ENCODE peak calls at places on chromosomes 12 and 14, in nine cellular contexts. Q is uterus; Z is cardiac muscle cell; N is CD4-positive, CD25-positive, alpha-beta regulatory T cell; W is ovary; H is Peyer's patch; U is sigmoid colon; P is AG04450; B is CD4-positive, alpha-beta memory T cell. Y is an unnamed sample.

GRCh38 chr12:132285991-132286681 is 43.3 kb downstream of the GALNT9 start:
- DNase-seq in Q (no peak), Z (peak), N (no peak), W (peak), H (peak), U (peak), P (peak), B (no peak), Y (peak)

GRCh38 chr12:127607146-127607725 is 659.7 kb upstream of the TMEM132C start:
- DNase-seq in Q (no peak), Z (no peak), N (no peak), W (no peak), H (no peak), U (no peak), P (no peak), B (no peak), Y (no peak)

GRCh38 chr14:74412753-74413152 is 13.3 kb downstream of the SYNDIG1L start:
- DNase-seq in Q (no peak), Z (no peak), N (no peak), W (no peak), H (no peak), U (no peak), P (no peak), B (no peak), Y (no peak)

GRCh38 chr14:93426750-93427149 is 4.0 kb upstream of the UNC79 start:
- DNase-seq in Q (no peak), Z (no peak), N (no peak), W (no peak), H (no peak), U (no peak), P (no peak), B (no peak), Y (no peak)

GRCh38 chr12:117007618-117008017 is 91.6 kb downstream of the TESC start:
- DNase-seq in Q (no peak), Z (no peak), N (no peak), W (no peak), H (no peak), U (no peak), P (no peak), B (no peak), Y (no peak)

GRCh38 chr14:77478796-77479195 is 19.8 kb downstream of the ISM2 start:
- DNase-seq in Q (no peak), Z (no peak), N (no peak), W (no peak), H (no peak), U (no peak), P (no peak), B (no peak), Y (no peak)

GRCh38 chr14:104820669-104821228 is 19.8 kb downstream of the ZBTB42 start:
- DNase-seq in Q (peak), Z (peak), N (no peak), W (peak), H (peak), U (peak), P (peak), B (no peak), Y (peak)

GRCh38 chr14:44384093-44384492 is 123.0 kb downstream of the FSCB start:
- DNase-seq in Q (no peak), Z (no peak), N (no peak), W (no peak), H (no peak), U (no peak), P (no peak), B (no peak), Y (no peak)

GRCh38 chr12:52175411-52176350 is 16.1 kb downstream of the KRT80 start:
- DNase-seq in Q (no peak), Z (peak), N (no peak), W (no peak), H (no peak), U (no peak), P (no peak), B (no peak), Y (peak)

GRCh38 chr14:65784574-65784973 is 372.0 kb downstream of the FUT8 start:
- DNase-seq in Q (no peak), Z (no peak), N (no peak), W (no peak), H (no peak), U (no peak), P (no peak), B (no peak), Y (no peak)

GRCh38 chr12:53825246-53826081 is 73.7 kb upstream of the CISTR start:
- DNase-seq in Q (no peak), Z (no peak), N (no peak), W (no peak), H (no peak), U (no peak), P (no peak), B (no peak), Y (no peak)

GRCh38 chr12:102300824-102301461 is 103.3 kb upstream of the PMCH start:
- DNase-seq in Q (no peak), Z (peak), N (no peak), W (no peak), H (no peak), U (no peak), P (no peak), B (no peak), Y (peak)

GRCh38 chr12:65308601-65309071 is 30.2 kb downstream of the MSRB3 start:
- DNase-seq in Q (peak), Z (peak), N (no peak), W (no peak), H (no peak), U (no peak), P (no peak), B (no peak), Y (peak)

GRCh38 chr12:71014180-71014785 is 93.7 kb upstream of the PTPRR start:
- DNase-seq in Q (no peak), Z (peak), N (no peak), W (no peak), H (no peak), U (no peak), P (no peak), B (no peak), Y (peak)

GRCh38 chr12:3206536-3207072 is 129.4 kb downstream of the TSPAN9 start:
- DNase-seq in Q (no peak), Z (no peak), N (no peak), W (no peak), H (no peak), U (no peak), P (no peak), B (no peak), Y (no peak)

GRCh38 chr14:70822706-70823185 is 13.4 kb upstream of the MAP3K9 start:
- DNase-seq in Q (no peak), Z (peak), N (no peak), W (peak), H (peak), U (no peak), P (no peak), B (no peak), Y (no peak)

GRCh38 chr12:122527478-122527944 is 462 bp downstream of the KNTC1 start:
- DNase-seq in Q (no peak), Z (no peak), N (peak), W (no peak), H (no peak), U (no peak), P (no peak), B (peak), Y (peak)

GRCh38 chr12:22340143-22340542 is 5.6 kb upstream of the ST8SIA1 start:
- DNase-seq in Q (no peak), Z (no peak), N (no peak), W (no peak), H (no peak), U (no peak), P (no peak), B (no peak), Y (no peak)

GRCh38 chr12:46524778-46525177 is 152.2 kb upstream of the SLC38A2 start:
- DNase-seq in Q (peak), Z (peak), N (no peak), W (peak), H (no peak), U (peak), P (peak), B (no peak), Y (peak)

GRCh38 chr14:101402936-101403660 is 158.2 kb upstream of the DIO3 start:
- DNase-seq in Q (no peak), Z (peak), N (no peak), W (peak), H (no peak), U (no peak), P (no peak), B (no peak), Y (no peak)

GRCh38 chr12:113683566-113683965 is 211.9 kb upstream of the LHX5 start:
- DNase-seq in Q (no peak), Z (no peak), N (no peak), W (no peak), H (no peak), U (no peak), P (no peak), B (no peak), Y (no peak)

GRCh38 chr12:26963413-26963812 is 25.1 kb downstream of the FGFR1OP2 start:
- DNase-seq in Q (no peak), Z (peak), N (no peak), W (no peak), H (no peak), U (no peak), P (no peak), B (no peak), Y (no peak)

GRCh38 chr12:24133385-24133784 is 183.9 kb upstream of the SOX5 start:
- DNase-seq in Q (no peak), Z (no peak), N (no peak), W (no peak), H (no peak), U (no peak), P (no peak), B (no peak), Y (no peak)

GRCh38 chr12:64608901-64609542 is 1.3 kb upstream of the RASSF3 start:
- DNase-seq in Q (peak), Z (peak), N (peak), W (no peak), H (peak), U (no peak), P (no peak), B (peak), Y (peak)

GRCh38 chr12:52063986-52064649 is 5.7 kb upstream of the ATG101 start:
- DNase-seq in Q (no peak), Z (peak), N (no peak), W (peak), H (no peak), U (peak), P (peak), B (no peak), Y (peak)

GRCh38 chr14:24941719-24942118 is 108.2 kb downstream of the STXBP6 start:
- DNase-seq in Q (no peak), Z (no peak), N (no peak), W (no peak), H (no peak), U (no peak), P (no peak), B (no peak), Y (no peak)

GRCh38 chr14:25516838-25517237 is 466.9 kb upstream of the STXBP6 start:
- DNase-seq in Q (no peak), Z (no peak), N (no peak), W (no peak), H (no peak), U (no peak), P (no peak), B (no peak), Y (no peak)

DNA sequence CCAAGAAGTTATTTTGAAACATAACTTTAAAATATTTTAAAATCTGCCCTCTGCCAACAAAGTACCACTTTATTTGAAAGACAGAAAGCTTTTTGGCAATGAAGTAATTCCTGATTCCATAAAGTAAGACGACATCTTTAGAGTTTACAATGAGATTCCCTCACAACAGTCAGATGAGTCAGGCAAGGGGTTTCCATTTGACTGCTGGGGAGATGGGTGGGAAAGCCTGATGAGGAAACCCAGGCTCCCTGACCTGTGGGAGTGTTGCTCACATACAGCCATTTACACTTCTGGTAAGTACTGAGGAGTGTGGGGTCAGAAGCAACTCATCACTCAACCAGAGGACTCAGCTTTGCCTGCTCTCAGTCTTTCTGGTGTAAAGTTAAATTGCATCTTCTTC is 10.2 kb downstream of the KITLG start:
- DNase-seq in Q (peak), Z (peak), N (no peak), W (no peak), H (no peak), U (no peak), P (no peak), B (no peak), Y (peak)
- H3K27ac ChIP-seq in Q (peak), Z (no peak), N (no peak), W (no peak), H (no peak), U (no peak), P (no peak), B (no peak), Y (no peak)

DNA sequence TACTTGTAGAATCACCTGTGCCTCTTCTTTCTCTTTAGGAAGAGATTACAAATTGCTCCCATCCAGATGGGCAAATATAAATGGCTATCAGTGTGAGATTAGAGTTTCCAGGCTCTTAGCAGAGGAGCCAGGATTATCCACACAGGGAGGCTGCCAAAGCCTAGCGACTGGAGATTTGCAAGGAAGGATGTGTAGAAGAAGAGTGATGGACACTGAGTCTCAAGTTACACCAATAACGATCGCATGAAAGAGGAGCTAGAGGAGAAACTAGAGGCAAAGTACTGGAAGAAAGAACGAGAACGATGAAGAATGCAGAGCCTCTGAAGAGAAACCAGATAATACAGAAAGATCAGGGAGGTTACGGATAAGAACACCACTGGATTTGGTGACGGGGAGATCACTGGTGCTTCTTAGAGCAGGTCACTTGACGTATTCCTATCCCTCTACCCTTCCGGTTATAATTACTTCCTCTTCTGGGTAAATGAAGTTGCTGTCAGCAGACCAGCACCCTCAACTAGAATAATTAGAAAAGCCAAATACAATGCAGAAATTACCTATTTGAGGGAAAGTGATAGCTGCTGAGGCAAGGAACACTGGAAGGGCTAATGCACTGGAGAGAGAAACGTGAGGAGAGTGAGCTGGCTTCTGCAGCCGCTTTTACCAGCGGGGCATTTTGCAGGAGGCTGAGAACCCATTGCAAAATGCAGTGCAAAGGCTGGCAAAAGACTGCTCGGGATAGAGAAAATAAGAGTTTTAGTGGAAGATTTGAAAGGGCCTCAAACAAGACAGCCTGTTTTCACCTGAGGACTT is 93.2 kb upstream of the HIF1A start:
- DNase-seq in Q (no peak), Z (no peak), N (no peak), W (no peak), H (no peak), U (no peak), P (no peak), B (no peak), Y (no peak)
- H3K4me3 ChIP-seq in Q (no peak), Z (no peak), N (no peak), W (no peak), H (no peak), U (no peak), P (no peak), B (no peak), Y (no peak)

DNA sequence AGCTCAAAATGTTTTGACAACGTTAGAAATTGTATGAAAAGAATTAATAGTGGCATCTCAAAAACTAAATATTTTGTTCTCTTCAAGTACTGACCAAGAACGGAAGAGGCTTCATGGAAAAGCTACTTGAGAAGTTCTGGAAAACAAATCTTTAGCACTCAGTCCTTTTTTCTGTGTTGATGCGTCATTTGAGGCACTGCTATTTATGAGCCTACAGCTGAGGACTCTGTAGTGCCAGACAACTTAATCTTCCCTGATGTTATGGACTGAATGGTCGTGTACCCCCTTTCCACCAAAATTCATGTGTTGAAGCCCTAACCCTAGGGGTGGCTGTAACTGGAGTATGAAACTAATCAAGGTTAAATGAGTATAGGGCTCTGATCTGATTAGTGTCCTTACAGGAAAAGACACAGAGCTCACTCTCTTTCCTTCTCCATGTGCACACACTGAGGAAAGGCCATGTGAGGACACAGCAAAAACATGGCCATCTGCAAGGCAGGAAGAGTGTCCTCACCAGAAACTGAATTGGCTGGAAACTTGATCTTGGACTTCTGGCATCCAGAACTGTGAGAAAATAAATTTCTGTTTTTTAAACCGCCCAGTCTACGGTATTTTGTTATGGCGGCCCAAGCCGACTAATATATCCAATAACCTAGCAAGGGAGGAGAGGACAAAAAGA is 337.0 kb upstream of the CLEC14A start:
- DNase-seq in Q (no peak), Z (no peak), N (no peak), W (no peak), H (no peak), U (no peak), P (no peak), B (no peak), Y (no peak)
- H3K27ac ChIP-seq in Q (no peak), Z (no peak), N (no peak), W (no peak), H (peak), U (no peak), P (no peak), B (no peak), Y (no peak)

GRCh38 chr12:115950959-115951358 is 326.5 kb downstream of the MED13L start:
- DNase-seq in Q (no peak), Z (no peak), N (no peak), W (no peak), H (no peak), U (no peak), P (no peak), B (no peak), Y (no peak)
- H3K4me3 ChIP-seq in Q (no peak), Z (no peak), N (no peak), W (no peak), H (no peak), U (no peak), P (no peak), B (no peak), Y (no peak)

DNA sequence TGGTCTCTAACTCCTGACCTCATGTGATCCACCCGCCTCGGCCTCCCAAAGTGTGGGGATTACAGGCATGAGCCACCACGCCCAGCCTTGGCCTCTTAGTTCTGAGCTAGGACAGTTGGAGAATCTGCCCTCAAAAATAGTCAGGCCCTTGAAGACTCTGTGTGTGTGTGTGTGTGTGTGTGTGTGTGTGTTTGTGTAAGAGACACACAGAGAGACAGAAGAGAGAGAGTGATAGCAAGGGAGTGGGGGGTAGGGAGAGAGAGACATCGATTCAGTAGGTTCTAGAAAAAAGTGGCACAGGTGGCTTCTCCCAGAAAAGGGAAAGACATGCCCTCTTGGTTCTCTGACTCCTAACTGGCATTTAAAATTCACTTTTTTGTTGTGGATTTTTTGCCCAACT is 5.4 kb downstream of the HNF1A start:
- DNase-seq in Q (no peak), Z (no peak), N (no peak), W (no peak), H (no peak), U (no peak), P (no peak), B (no peak), Y (no peak)
- H3K27ac ChIP-seq in Q (no peak), Z (no peak), N (no peak), W (no peak), H (peak), U (no peak), P (no peak), B (no peak), Y (no peak)

DNA sequence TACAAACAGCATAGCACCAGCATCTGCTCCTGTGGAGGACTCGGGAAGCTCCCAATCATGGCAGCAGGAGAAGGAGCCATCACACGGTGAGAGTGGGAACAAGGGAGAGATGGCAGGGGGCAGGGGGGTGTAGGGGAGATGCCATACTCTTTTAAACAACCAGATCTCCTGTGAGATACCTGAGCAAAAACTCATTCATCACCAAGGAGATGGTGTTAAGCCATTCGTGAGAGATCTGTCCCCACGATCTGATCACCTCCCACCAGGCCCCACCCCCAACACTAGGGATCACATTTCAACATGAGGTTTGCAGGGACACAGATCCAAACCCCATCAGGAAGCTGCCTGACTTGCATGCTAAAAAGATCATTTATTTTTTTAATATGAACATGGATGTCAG is 499.3 kb downstream of the TMEM132D start:
- DNase-seq in Q (no peak), Z (no peak), N (no peak), W (no peak), H (no peak), U (no peak), P (no peak), B (no peak), Y (no peak)
- H3K4me3 ChIP-seq in Q (no peak), Z (no peak), N (no peak), W (no peak), H (no peak), U (no peak), P (no peak), B (no peak), Y (no peak)

DNA sequence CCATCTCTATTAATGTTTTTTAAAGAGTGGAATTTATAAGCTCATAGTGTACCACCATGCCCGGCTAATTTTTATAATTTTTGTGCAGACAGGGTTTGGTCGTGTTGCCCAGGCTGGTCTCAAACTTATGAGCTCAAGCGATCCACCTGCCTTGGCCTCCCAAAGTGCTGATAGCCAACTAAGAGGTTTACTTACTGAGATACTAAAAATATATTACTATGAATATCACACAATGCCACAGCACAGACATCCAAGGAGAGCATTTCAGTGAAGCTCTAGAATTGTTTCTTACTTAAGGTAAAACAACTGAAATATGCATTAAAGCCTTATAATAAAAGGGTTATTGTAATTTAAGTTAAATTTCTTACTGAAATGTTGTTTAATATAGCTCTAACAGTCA is 99.5 kb downstream of the SLC41A2 start:
- DNase-seq in Q (no peak), Z (no peak), N (no peak), W (no peak), H (no peak), U (no peak), P (no peak), B (no peak), Y (no peak)
- H3K27ac ChIP-seq in Q (no peak), Z (peak), N (no peak), W (no peak), H (no peak), U (no peak), P (no peak), B (no peak), Y (no peak)